ENCODE peak calls at places on chromosomes 5 and 9, in nine cellular contexts. X is choroid plexus epithelial cell, D is uterus, K is foreskin fibroblast, Z is fibroblast of the aortic adventitia, U is BJ, B is cardiac fibroblast, P is cardiac muscle cell, A is fibroblast of lung. V is an unnamed sample.

GRCh38 chr9:38622083-38622674 is 1.8 kb upstream of the ANKRD18A start:
- DNase-seq in X (no peak), D (no peak), K (no peak), Z (no peak), U (no peak), B (no peak), P (no peak), A (no peak), V (peak)

GRCh38 chr5:98096155-98096554 is 677.3 kb upstream of the RGMB start:
- DNase-seq in X (peak), D (no peak), K (peak), Z (peak), U (peak), B (peak), P (peak), A (peak), V (no peak)

GRCh38 chr9:26319859-26320258 is 572.7 kb downstream of the CAAP1 start:
- DNase-seq in X (no peak), D (no peak), K (no peak), Z (no peak), U (no peak), B (no peak), P (no peak), A (no peak), V (no peak)

GRCh38 chr5:53253421-53253871 is 143.9 kb upstream of the MOCS2 start:
- DNase-seq in X (peak), D (no peak), K (peak), Z (peak), U (peak), B (peak), P (peak), A (peak), V (no peak)

GRCh38 chr5:17896605-17897004 is 262.3 kb downstream of the TAF11L14 start:
- DNase-seq in X (peak), D (no peak), K (no peak), Z (peak), U (no peak), B (no peak), P (peak), A (peak), V (no peak)

GRCh38 chr9:95784318-95784717 is 91.2 kb upstream of the ERCC6L2 start:
- DNase-seq in X (no peak), D (no peak), K (no peak), Z (no peak), U (no peak), B (no peak), P (no peak), A (no peak), V (no peak)

GRCh38 chr9:99040911-99041582 is 63.9 kb upstream of the TGFBR1 start:
- DNase-seq in X (peak), D (no peak), K (peak), Z (peak), U (peak), B (peak), P (peak), A (peak), V (no peak)

GRCh38 chr5:166369326-166369725 is 1922.1 kb upstream of the WWC1 start:
- DNase-seq in X (peak), D (no peak), K (no peak), Z (no peak), U (no peak), B (peak), P (peak), A (no peak), V (no peak)

GRCh38 chr5:146706321-146706972 is 172.1 kb downstream of the PPP2R2B start:
- DNase-seq in X (no peak), D (no peak), K (no peak), Z (no peak), U (no peak), B (no peak), P (no peak), A (no peak), V (no peak)

GRCh38 chr5:59693492-59693891 is 200.0 kb downstream of the PDE4D start:
- DNase-seq in X (peak), D (no peak), K (no peak), Z (peak), U (no peak), B (peak), P (peak), A (peak), V (no peak)

GRCh38 chr9:6567140-6567591 is 78.4 kb downstream of the GLDC start:
- DNase-seq in X (peak), D (no peak), K (peak), Z (peak), U (peak), B (peak), P (peak), A (peak), V (no peak)

GRCh38 chr9:93094294-93095204 is 1.5 kb upstream of the CARD19 start:
- DNase-seq in X (no peak), D (peak), K (no peak), Z (no peak), U (no peak), B (no peak), P (no peak), A (no peak), V (no peak)

GRCh38 chr5:158807947-158808346 is 291.8 kb downstream of the EBF1 start:
- DNase-seq in X (peak), D (no peak), K (no peak), Z (peak), U (no peak), B (peak), P (peak), A (no peak), V (no peak)

GRCh38 chr9:117957267-117957666 is 253.1 kb downstream of the TLR4 start:
- DNase-seq in X (no peak), D (no peak), K (no peak), Z (no peak), U (no peak), B (no peak), P (no peak), A (no peak), V (no peak)

GRCh38 chr5:12204761-12205160 is 300.5 kb upstream of the CTNND2 start:
- DNase-seq in X (no peak), D (no peak), K (no peak), Z (no peak), U (no peak), B (no peak), P (no peak), A (peak), V (no peak)

GRCh38 chr9:131915181-131915580 is 164.5 kb downstream of the MED27 start:
- DNase-seq in X (no peak), D (no peak), K (peak), Z (no peak), U (no peak), B (no peak), P (no peak), A (peak), V (no peak)

DNA sequence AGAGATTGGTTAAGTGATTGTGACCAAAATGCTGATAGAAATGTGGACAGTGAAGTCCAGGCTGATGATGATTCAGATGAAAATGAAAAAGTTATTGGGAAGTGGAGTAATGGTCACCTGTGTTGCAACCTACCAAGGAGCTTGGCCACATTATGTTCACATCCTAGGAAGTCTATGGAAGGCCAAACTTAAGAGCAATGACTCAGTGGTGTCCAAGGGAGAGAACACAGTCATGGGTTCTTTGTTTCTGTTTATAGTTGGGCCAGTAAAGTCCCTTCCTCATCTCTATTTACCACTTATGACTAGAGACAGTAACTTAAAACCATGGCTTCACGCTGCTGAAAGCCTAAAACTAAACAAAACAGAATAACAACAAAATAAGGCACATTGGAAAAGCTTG is 555.3 kb upstream of the DAB2 start:
- DNase-seq in X (peak), D (no peak), K (peak), Z (no peak), U (no peak), B (no peak), P (no peak), A (no peak), V (no peak)
- TF ChIP-seq CTCF in X (no peak), D (no peak), K (no peak), Z (no peak), U (no peak), B (no peak), P (no peak), A (no peak), V (no peak)

GRCh38 chr9:21904371-21904770 is 89.8 kb downstream of the CDKN2A start:
- DNase-seq in X (peak), D (no peak), K (peak), Z (peak), U (no peak), B (no peak), P (no peak), A (peak), V (no peak)

GRCh38 chr9:21906878-21907277 is 87.3 kb downstream of the CDKN2A start:
- DNase-seq in X (peak), D (no peak), K (no peak), Z (no peak), U (no peak), B (no peak), P (no peak), A (peak), V (no peak)

GRCh38 chr9:21903380-21903965 is 90.7 kb downstream of the CDKN2A start:
- DNase-seq in X (no peak), D (no peak), K (no peak), Z (no peak), U (no peak), B (no peak), P (no peak), A (no peak), V (no peak)

GRCh38 chr9:21906213-21906612 is 88.0 kb downstream of the CDKN2A start:
- DNase-seq in X (no peak), D (no peak), K (no peak), Z (no peak), U (no peak), B (no peak), P (no peak), A (no peak), V (no peak)

DNA sequence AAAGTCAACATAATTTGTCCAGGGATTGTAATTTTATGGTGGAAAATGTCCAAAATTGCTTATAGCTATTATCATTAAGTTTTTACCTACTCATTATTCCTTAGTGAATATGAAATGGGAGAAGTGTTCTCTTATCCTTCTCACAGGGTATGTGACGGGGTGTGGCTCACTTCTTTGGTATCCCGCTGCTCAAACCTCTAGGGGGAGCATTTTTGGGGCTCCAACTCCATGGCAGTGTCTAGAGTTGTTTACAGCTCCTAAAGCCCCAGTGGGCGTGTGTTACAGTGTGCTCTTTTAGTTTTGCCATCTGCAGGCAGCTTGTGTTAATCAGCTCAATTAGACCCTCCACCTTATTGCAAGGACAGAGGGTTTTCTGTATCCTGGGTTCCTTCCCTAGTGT is 89.4 kb downstream of the CDKN2A start:
- DNase-seq in X (peak), D (no peak), K (no peak), Z (no peak), U (no peak), B (no peak), P (no peak), A (peak), V (no peak)
- TF ChIP-seq CTCF in X (peak), D (no peak), K (no peak), Z (peak), U (no peak), B (peak), P (no peak), A (no peak), V (peak)

GRCh38 chr5:149452007-149452664 is 73.0 kb upstream of the IL17B start:
- DNase-seq in X (peak), D (no peak), K (no peak), Z (peak), U (no peak), B (peak), P (peak), A (peak), V (peak)

GRCh38 chr5:149445739-149446369 is 66.8 kb upstream of the IL17B start:
- DNase-seq in X (peak), D (peak), K (peak), Z (peak), U (peak), B (peak), P (peak), A (peak), V (no peak)

GRCh38 chr5:149447373-149448367 is 68.6 kb upstream of the IL17B start:
- DNase-seq in X (no peak), D (no peak), K (no peak), Z (no peak), U (no peak), B (peak), P (peak), A (peak), V (no peak)

GRCh38 chr5:149450199-149450598 is 71.1 kb upstream of the IL17B start:
- DNase-seq in X (peak), D (peak), K (peak), Z (peak), U (no peak), B (peak), P (peak), A (peak), V (no peak)

DNA sequence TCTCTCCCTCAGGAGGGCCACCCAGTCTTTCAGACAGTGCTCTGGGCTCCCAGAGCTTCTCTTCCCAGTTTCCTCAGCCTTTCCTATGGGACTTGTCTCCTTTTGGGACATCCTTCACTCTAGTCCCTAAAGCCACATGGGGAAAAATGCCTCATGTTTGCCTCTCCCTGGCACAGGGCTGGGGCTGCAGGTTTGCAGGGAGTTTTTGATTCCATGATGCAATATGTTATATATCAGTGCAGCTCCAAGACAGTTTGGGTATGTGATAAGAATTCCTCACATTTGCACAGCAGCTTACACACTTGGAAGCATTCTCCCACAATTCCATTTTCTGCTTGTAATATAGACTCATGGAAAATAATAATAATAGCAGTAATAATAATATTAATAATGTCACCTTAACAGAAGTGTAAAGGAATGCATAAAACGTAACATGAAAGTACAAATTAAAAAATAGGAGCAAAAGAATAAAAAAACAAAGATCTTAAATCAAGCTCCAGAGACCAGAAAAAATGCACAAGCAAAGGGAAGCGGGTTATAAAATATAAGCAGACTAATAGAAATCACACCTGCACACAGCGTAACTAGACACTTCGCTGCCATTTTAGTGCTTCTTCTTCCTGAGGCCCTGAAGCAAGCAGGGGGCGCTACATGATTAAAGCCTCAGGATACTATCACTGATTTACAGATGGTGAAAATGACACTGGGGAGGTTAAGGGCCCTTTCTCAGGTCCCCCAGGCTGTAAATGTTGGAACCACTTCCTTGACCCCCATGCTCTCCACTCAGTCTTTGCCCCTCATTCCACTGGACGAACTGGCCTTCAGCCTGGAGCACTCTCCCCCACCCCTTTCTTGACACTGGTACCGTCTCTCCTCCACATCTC is 70.0 kb upstream of the IL17B start:
- DNase-seq in X (peak), D (no peak), K (no peak), Z (peak), U (no peak), B (peak), P (no peak), A (no peak), V (no peak)
- TF ChIP-seq CTCF in X (peak), D (no peak), K (peak), Z (peak), U (peak), B (peak), P (peak), A (peak), V (peak)

GRCh38 chr9:32345243-32345642 is 39.2 kb upstream of the ACO1 start:
- DNase-seq in X (no peak), D (no peak), K (no peak), Z (no peak), U (no peak), B (no peak), P (no peak), A (no peak), V (no peak)

GRCh38 chr9:32348289-32348688 is 36.2 kb upstream of the ACO1 start:
- DNase-seq in X (no peak), D (no peak), K (no peak), Z (peak), U (no peak), B (peak), P (peak), A (peak), V (no peak)

GRCh38 chr9:32351845-32352244 is 32.6 kb upstream of the ACO1 start:
- DNase-seq in X (peak), D (no peak), K (no peak), Z (no peak), U (no peak), B (peak), P (peak), A (peak), V (no peak)

GRCh38 chr9:32350682-32351081 is 33.8 kb upstream of the ACO1 start:
- DNase-seq in X (peak), D (no peak), K (no peak), Z (peak), U (no peak), B (peak), P (peak), A (peak), V (no peak)
- TF ChIP-seq CTCF in X (peak), D (no peak), K (no peak), Z (peak), U (no peak), B (peak), P (peak), A (peak), V (peak)